ENCODE peak calls at places on chromosome 11, in ten cellular contexts. One of them, this sample, is unnamed.

GRCh38 chr11:2569321-2569721 is 124.5 kb downstream of the KCNQ1 start:
- DNase-seq in esophagus squamous epithelium: no peak
- DNase-seq in uterus: no peak
- DNase-seq in nephron progenitor cell: no peak
- DNase-seq in DMS153: no peak
- DNase-seq in astrocyte of the spinal cord: no peak
- DNase-seq in NCI-H345: no peak
- DNase-seq in naive B cell: no peak
- DNase-seq in HCEC 1CT: no peak
- DNase-seq in C1 segment of cervical spinal cord: no peak
- DNase-seq in this sample: no peak

GRCh38 chr11:110818032-110818687 is 105.9 kb upstream of the ARHGAP20 start:
- DNase-seq in esophagus squamous epithelium: no peak
- DNase-seq in uterus: no peak
- DNase-seq in nephron progenitor cell: no peak
- DNase-seq in DMS153: no peak
- DNase-seq in astrocyte of the spinal cord: peak
- DNase-seq in NCI-H345: no peak
- DNase-seq in naive B cell: no peak
- DNase-seq in HCEC 1CT: peak
- DNase-seq in C1 segment of cervical spinal cord: no peak
- DNase-seq in this sample: no peak

GRCh38 chr11:112537846-112538330 is 277.2 kb upstream of the PLET1 start:
- DNase-seq in esophagus squamous epithelium: no peak
- DNase-seq in uterus: no peak
- DNase-seq in nephron progenitor cell: no peak
- DNase-seq in DMS153: no peak
- DNase-seq in astrocyte of the spinal cord: no peak
- DNase-seq in NCI-H345: no peak
- DNase-seq in naive B cell: no peak
- DNase-seq in HCEC 1CT: no peak
- DNase-seq in C1 segment of cervical spinal cord: no peak
- DNase-seq in this sample: no peak

GRCh38 chr11:10041803-10042202 is 252.2 kb downstream of the SBF2 start:
- DNase-seq in esophagus squamous epithelium: no peak
- DNase-seq in uterus: no peak
- DNase-seq in nephron progenitor cell: no peak
- DNase-seq in DMS153: no peak
- DNase-seq in astrocyte of the spinal cord: no peak
- DNase-seq in NCI-H345: no peak
- DNase-seq in naive B cell: peak
- DNase-seq in HCEC 1CT: no peak
- DNase-seq in C1 segment of cervical spinal cord: no peak
- DNase-seq in this sample: no peak

GRCh38 chr11:75275581-75275980 is 35.0 kb downstream of the TPBGL start:
- DNase-seq in esophagus squamous epithelium: peak
- DNase-seq in uterus: no peak
- DNase-seq in nephron progenitor cell: no peak
- DNase-seq in DMS153: peak
- DNase-seq in astrocyte of the spinal cord: no peak
- DNase-seq in NCI-H345: no peak
- DNase-seq in naive B cell: peak
- DNase-seq in HCEC 1CT: no peak
- DNase-seq in C1 segment of cervical spinal cord: no peak
- DNase-seq in this sample: no peak

GRCh38 chr11:9755561-9755960 is 91.7 kb downstream of the SWAP70 start:
- DNase-seq in esophagus squamous epithelium: no peak
- DNase-seq in uterus: no peak
- DNase-seq in nephron progenitor cell: no peak
- DNase-seq in DMS153: no peak
- DNase-seq in astrocyte of the spinal cord: peak
- DNase-seq in NCI-H345: no peak
- DNase-seq in naive B cell: no peak
- DNase-seq in HCEC 1CT: peak
- DNase-seq in C1 segment of cervical spinal cord: no peak
- DNase-seq in this sample: no peak

GRCh38 chr11:47328449-47329390 is 23.8 kb downstream of the MYBPC3 start:
- DNase-seq in esophagus squamous epithelium: no peak
- DNase-seq in uterus: no peak
- DNase-seq in nephron progenitor cell: no peak
- DNase-seq in DMS153: no peak
- DNase-seq in astrocyte of the spinal cord: no peak
- DNase-seq in NCI-H345: no peak
- DNase-seq in naive B cell: peak
- DNase-seq in HCEC 1CT: no peak
- DNase-seq in C1 segment of cervical spinal cord: no peak
- DNase-seq in this sample: no peak

GRCh38 chr11:121649798-121650197 is 197.0 kb upstream of the SORL1-AS1 start:
- DNase-seq in esophagus squamous epithelium: no peak
- DNase-seq in uterus: no peak
- DNase-seq in nephron progenitor cell: no peak
- DNase-seq in DMS153: peak
- DNase-seq in astrocyte of the spinal cord: no peak
- DNase-seq in NCI-H345: peak
- DNase-seq in naive B cell: no peak
- DNase-seq in HCEC 1CT: no peak
- DNase-seq in C1 segment of cervical spinal cord: no peak
- DNase-seq in this sample: no peak